ENCODE peak calls at places on chromosomes 2 and 18, in eight cellular contexts. B is fibroblast of lung, N is endothelial cell of umbilical vein, W is esophagus muscularis mucosa, Q is colonic mucosa, E is left ventricle myocardium inferior, U is tibial artery, T is K562. I is an unnamed sample. For H3K27me3, the result is how much of the 10 kb centered on the place peaks cover.

GRCh38 chr2:151560289-151560688 is 150.6 kb downstream of the RIF1 start:
- DNase-seq in T (no peak), Q (no peak), E (no peak), N (peak), W (peak), B (peak), U (no peak), I (peak)

GRCh38 chr2:43044093-43044614 is 182.3 kb downstream of the ZFP36L2 start:
- DNase-seq in Q (no peak), E (no peak), N (peak), U (no peak), B (no peak), W (no peak), T (no peak), I (no peak)

GRCh38 chr2:200247494-200247893 is 59.0 kb upstream of the SPATS2L start:
- DNase-seq in W (no peak), T (no peak), B (peak), Q (no peak), U (no peak), E (no peak), N (no peak), I (no peak)

GRCh38 chr2:128504242-128505149 is 185.8 kb upstream of the HS6ST1 start:
- DNase-seq in T (no peak), U (no peak), N (no peak), B (no peak), E (no peak), W (no peak), Q (no peak), I (no peak)

GRCh38 chr18:13577091-13577697 is 149.2 kb downstream of the FAM210A start:
- DNase-seq in Q (no peak), B (no peak), U (no peak), W (no peak), E (no peak), N (no peak), T (no peak), I (no peak)

GRCh38 chr2:101113441-101114267 is 37.5 kb downstream of the TBC1D8 start:
- DNase-seq in E (no peak), Q (peak), T (no peak), W (no peak), N (no peak), B (peak), U (no peak), I (peak)

GRCh38 chr2:224723606-224724217 is 7.5 kb upstream of the CCDC195 start:
- DNase-seq in N (no peak), Q (no peak), B (no peak), E (no peak), U (no peak), W (no peak), T (no peak), I (no peak)

GRCh38 chr2:230552181-230552580 is 136.2 kb downstream of the SP100 start:
- DNase-seq in Q (no peak), U (no peak), B (no peak), E (no peak), T (no peak), W (no peak), N (no peak), I (no peak)

GRCh38 chr2:66456183-66457041 is 21.5 kb downstream of the MEIS1 start:
- DNase-seq in T (no peak), U (no peak), N (no peak), Q (no peak), W (no peak), E (no peak), B (no peak), I (no peak)

GRCh38 chr2:78780321-78780720 is 245.2 kb upstream of the REG3G start:
- DNase-seq in W (no peak), Q (no peak), U (no peak), N (no peak), T (no peak), E (no peak), B (no peak), I (no peak)

GRCh38 chr2:23621616-23622015 is 236.6 kb downstream of the KLHL29 start:
- DNase-seq in N (no peak), W (no peak), U (no peak), E (no peak), B (no peak), T (no peak), Q (no peak), I (no peak)

GRCh38 chr2:180208841-180209240 is 201.7 kb upstream of the CWC22 start:
- DNase-seq in E (no peak), W (no peak), U (no peak), T (no peak), N (no peak), B (peak), Q (no peak), I (no peak)

GRCh38 chr2:19187323-19188020 is 171.0 kb downstream of the OSR1 start:
- DNase-seq in B (peak), N (no peak), U (no peak), W (no peak), E (no peak), Q (no peak), T (no peak), I (peak)

GRCh38 chr2:150272404-150272803 is 215.1 kb downstream of the RND3 start:
- DNase-seq in E (no peak), W (no peak), T (no peak), B (no peak), Q (no peak), U (no peak), N (no peak), I (no peak)

GRCh38 chr2:56185582-56186046 is 1.8 kb downstream of the CCDC85A start:
- DNase-seq in Q (peak), N (peak), U (peak), E (peak), B (no peak), T (no peak), W (peak), I (peak)

GRCh38 chr2:210199186-210199765 is 26.0 kb downstream of the ACADL start:
- DNase-seq in N (peak), U (no peak), B (peak), T (peak), W (no peak), E (no peak), Q (no peak), I (no peak)

GRCh38 chr2:45607701-45608100 is 3.4 kb downstream of the SRBD1 start:
- DNase-seq in W (no peak), E (no peak), U (no peak), N (peak), B (no peak), T (peak), Q (no peak), I (peak)

GRCh38 chr18:1659190-1659589 is 754.5 kb downstream of the ADCYAP1 start:
- DNase-seq in B (no peak), N (no peak), W (no peak), U (no peak), E (no peak), Q (no peak), T (no peak), I (no peak)

GRCh38 chr2:75602724-75603342 is 42.1 kb upstream of the EVA1A start:
- DNase-seq in B (peak), U (no peak), W (peak), N (no peak), E (no peak), T (no peak), Q (no peak), I (peak)

GRCh38 chr2:235534608-235535422 is 41.0 kb downstream of the AGAP1 start:
- DNase-seq in T (no peak), N (no peak), W (no peak), U (no peak), E (no peak), B (no peak), Q (no peak), I (no peak)

GRCh38 chr2:240983361-240983995 is 14.9 kb upstream of the SNED1 start:
- DNase-seq in Q (no peak), W (no peak), E (peak), T (peak), U (peak), B (peak), N (peak), I (peak)

GRCh38 chr2:147800316-147800715 is 44.5 kb upstream of the ACVR2A start:
- DNase-seq in W (no peak), T (no peak), B (no peak), E (no peak), U (no peak), Q (no peak), N (no peak), I (no peak)

GRCh38 chr2:240619506-240620148 is 5.7 kb upstream of the GPR35 start:
- DNase-seq in Q (no peak), W (no peak), B (no peak), N (no peak), U (peak), T (no peak), E (peak), I (no peak)

GRCh38 chr18:21038201-21038600 is 73.4 kb downstream of the ROCK1 start:
- DNase-seq in W (no peak), B (no peak), E (no peak), N (peak), U (no peak), Q (no peak), T (no peak), I (no peak)

GRCh38 chr2:45778720-45779171 is 127.3 kb downstream of the PRKCE start:
- DNase-seq in U (peak), Q (peak), W (no peak), N (peak), T (peak), B (peak), E (peak), I (no peak)

GRCh38 chr18:12327510-12328178 is 19.6 kb downstream of the TUBB6 start:
- DNase-seq in B (peak), U (peak), E (peak), T (peak), W (no peak), Q (peak), N (peak), I (peak)

GRCh38 chr2:24970483-24971299 is 1.1 kb downstream of the DNAJC27 start:
- DNase-seq in B (peak), N (peak), U (no peak), E (no peak), Q (peak), W (no peak), T (no peak), I (peak)

GRCh38 chr2:172552547-172553291 is 3.2 kb upstream of the PDK1 start:
- DNase-seq in T (peak), B (peak), W (no peak), U (no peak), E (no peak), N (peak), Q (no peak), I (peak)

GRCh38 chr18:26635466-26635865 is 87.1 kb upstream of the KCTD1 start:
- DNase-seq in Q (no peak), W (peak), E (no peak), B (no peak), T (no peak), U (no peak), N (no peak), I (no peak)

GRCh38 chr18:47932603-47933002 is 2.1 kb upstream of the SMAD2 start:
- DNase-seq in Q (no peak), E (no peak), B (no peak), W (no peak), N (no peak), U (no peak), T (no peak), I (no peak)

GRCh38 chr18:7812431-7813063 is 245.4 kb downstream of the PTPRM start:
- DNase-seq in U (no peak), E (no peak), W (no peak), Q (no peak), B (peak), T (no peak), N (no peak), I (peak)

GRCh38 chr2:144642106-144642505 is 122.2 kb upstream of the ZEB2 start:
- DNase-seq in U (no peak), N (no peak), T (no peak), W (no peak), E (no peak), B (no peak), Q (no peak), I (no peak)

GRCh38 chr2:40814621-40815020 is 362.7 kb upstream of the SLC8A1 start:
- DNase-seq in B (no peak), T (no peak), U (no peak), E (no peak), Q (no peak), W (no peak), N (peak), I (no peak)

GRCh38 chr18:48637081-48637990 is 98.5 kb downstream of the CTIF start:
- DNase-seq in T (no peak), W (no peak), U (no peak), E (no peak), N (no peak), B (no peak), Q (no peak), I (no peak)

GRCh38 chr2:149040451-149040850 is 2.0 kb downstream of the LYPD6B start:
- DNase-seq in W (peak), U (no peak), Q (peak), N (peak), E (no peak), T (peak), B (no peak), I (no peak)

GRCh38 chr18:59324623-59324971 is 6.1 kb upstream of the CPLX4 start:
- DNase-seq in T (no peak), U (no peak), N (no peak), E (no peak), Q (no peak), W (no peak), B (no peak), I (no peak)

GRCh38 chr18:26813043-26813442 is 52.5 kb downstream of the AQP4 start:
- DNase-seq in U (no peak), T (no peak), E (no peak), W (no peak), N (no peak), Q (peak), B (no peak), I (peak)

GRCh38 chr2:46735108-46735691 is 180.4 kb downstream of the MCFD2 start:
- DNase-seq in N (no peak), W (no peak), U (no peak), E (no peak), T (no peak), Q (no peak), B (no peak), I (no peak)

GRCh38 chr2:2872309-2872617 is 505.4 kb downstream of the EIPR1 start:
- DNase-seq in T (no peak), N (no peak), B (no peak), Q (no peak), E (no peak), W (no peak), U (no peak), I (no peak)

GRCh38 chr2:30758315-30758714 is 48.9 kb downstream of the CAPN13 start:
- DNase-seq in W (no peak), B (no peak), Q (no peak), E (no peak), U (no peak), N (no peak), T (no peak), I (no peak)

GRCh38 chr2:30757737-30758136 is 49.5 kb downstream of the CAPN13 start:
- DNase-seq in Q (no peak), W (no peak), E (no peak), N (no peak), U (no peak), B (no peak), T (no peak), I (no peak)

GRCh38 chr2:30759481-30759880 is 47.8 kb downstream of the CAPN13 start:
- DNase-seq in B (no peak), Q (no peak), T (no peak), E (no peak), N (no peak), W (no peak), U (no peak), I (no peak)

GRCh38 chr2:30756051-30756719 is 51.1 kb downstream of the CAPN13 start:
- DNase-seq in U (no peak), Q (no peak), W (no peak), B (peak), T (peak), E (no peak), N (no peak), I (peak)

DNA sequence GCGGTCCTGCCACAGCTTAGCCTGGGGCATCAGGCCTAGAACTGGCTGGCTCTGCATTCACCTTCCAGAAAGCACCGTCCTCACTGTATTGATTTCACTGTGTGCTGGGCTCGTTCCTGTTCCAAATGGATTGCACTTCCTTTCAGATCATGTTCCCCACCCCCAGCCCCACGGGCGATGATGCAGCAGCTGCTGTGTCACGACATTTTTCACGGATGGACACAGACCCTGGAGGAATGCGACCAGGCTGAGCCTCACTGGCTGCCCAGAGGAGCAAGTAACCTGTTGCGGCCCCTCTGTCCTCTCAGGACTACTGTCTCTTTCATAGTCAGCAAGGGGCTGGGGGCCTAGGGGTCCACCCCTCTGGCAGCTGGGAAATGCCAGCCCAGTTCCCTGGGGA is 50.3 kb downstream of the CAPN13 start:
- DNase-seq in T (no peak), U (no peak), E (no peak), W (no peak), B (no peak), Q (no peak), N (no peak), I (no peak)
- H3K27me3 ChIP-seq in T (under half), U (under half), E (half or more), W (under half), B (under half), Q (under half), N (under half), I (under half)

DNA sequence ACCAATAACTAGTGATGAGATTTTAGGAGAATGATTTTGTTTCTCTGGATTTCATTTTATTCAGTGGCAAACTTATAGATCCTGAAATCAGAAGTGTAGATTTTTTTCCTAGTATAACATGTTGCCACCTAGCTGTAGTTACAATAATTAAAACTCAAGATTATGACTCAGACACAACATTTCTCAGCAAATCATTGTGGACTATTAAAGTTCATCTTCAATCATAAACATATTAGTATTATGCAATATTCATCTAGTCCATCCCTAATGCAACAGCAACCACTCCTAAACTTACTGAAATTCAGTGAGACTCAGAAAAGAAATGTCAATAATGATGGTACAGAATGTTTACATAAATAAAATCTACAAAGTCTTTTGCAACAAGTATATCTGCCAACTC is 51.3 kb downstream of the USP34 start:
- DNase-seq in W (no peak), T (no peak), B (peak), E (no peak), Q (no peak), N (no peak), U (no peak), I (no peak)
- H3K27ac ChIP-seq in W (no peak), T (no peak), B (no peak), E (no peak), Q (no peak), N (no peak), U (no peak), I (no peak)

GRCh38 chr2:119523959-119524694 is at the start of gene SCTR:
- DNase-seq in W (peak), B (no peak), T (no peak), U (no peak), Q (no peak), E (no peak), N (no peak), I (no peak)
- H3K27me3 ChIP-seq in W (under half), B (under half), T (under half), U (under half), Q (under half), E (half or more), N (under half), I (half or more)

DNA sequence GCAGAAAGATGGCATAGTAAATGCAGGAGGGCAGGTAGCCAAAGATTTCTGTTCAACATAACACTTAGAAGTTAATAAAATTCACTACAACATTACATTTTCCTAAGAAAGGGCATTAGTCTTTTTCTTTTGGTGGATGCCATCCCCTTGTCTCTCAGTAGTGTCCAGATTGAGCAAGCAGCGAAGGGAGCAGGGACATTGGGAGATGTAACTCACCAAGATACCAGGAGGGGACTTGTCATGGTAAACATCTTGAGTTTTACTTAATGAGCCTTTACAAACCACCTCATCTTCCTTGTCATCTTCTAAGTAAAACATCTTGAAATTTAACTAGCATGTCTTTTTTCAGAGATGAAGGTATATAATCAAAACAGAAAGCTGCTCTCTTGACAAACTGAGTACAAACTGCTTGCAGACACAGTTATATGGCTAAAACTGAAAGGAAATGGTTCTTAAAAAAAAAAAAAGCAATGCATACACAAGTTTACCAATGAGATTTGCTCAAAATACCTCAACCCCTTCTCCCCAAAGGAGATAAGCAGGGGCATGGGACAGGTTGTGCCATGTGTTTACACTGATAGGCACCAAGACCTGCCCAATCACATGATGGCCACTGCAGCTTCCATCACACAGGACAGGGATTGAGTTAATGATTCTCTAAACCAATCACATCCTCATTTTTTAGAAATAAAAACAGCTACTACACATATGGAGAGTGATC is 30.3 kb downstream of the LPIN2 start:
- DNase-seq in B (no peak), U (no peak), N (peak), Q (peak), T (peak), E (no peak), W (no peak), I (no peak)
- H3K27ac ChIP-seq in B (peak), U (peak), N (peak), Q (peak), T (no peak), E (peak), W (peak), I (no peak)

DNA sequence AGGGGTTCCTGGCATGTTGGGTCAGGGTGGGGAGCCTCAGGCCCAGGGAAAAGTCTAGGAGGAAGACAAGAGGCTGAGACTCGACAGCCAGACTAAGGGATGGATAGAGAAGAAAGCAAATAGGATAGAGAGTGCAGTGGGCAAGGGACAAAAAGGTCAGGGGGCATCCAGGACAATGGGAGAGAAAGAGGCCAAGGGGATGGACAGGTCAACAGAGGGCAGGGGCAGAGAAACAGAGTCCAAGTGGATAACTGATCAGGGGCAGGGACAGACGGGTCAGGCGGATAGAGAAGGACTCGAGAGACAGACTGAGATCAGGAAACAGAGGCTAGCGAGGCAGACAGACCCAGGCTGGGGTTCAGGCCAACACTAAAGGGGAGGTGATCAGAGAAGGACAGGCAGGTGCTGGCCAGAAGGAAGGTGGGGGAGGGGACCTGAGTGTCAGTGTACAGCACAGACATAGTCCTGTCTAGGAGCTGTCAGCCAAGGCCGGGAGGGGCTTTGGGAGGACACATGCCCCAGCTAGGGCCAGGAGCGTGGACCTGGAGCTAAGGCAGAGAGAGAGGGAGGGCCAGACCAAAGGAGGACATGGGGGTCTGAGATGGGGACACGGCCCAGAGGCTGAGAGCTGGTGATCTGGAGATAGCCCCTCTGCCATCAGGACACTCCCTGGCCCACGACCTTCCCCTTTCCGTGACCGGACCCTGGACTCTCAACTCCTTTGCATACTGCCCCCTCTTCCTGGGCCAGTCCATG is 12.2 kb downstream of the ASIC4 start:
- DNase-seq in N (no peak), Q (no peak), T (peak), B (no peak), E (no peak), U (no peak), W (no peak), I (no peak)
- H3K27me3 ChIP-seq in N (half or more), Q (under half), T (under half), B (under half), E (half or more), U (under half), W (under half), I (half or more)

I was measured in foreskin keratinocyte.